ENCODE peak calls at places on chromosome X, in five cellular contexts. Y is GM23248; X is GM12892; F is activated naive CD4-positive, alpha-beta T cell treated with anti-CD3 and anti-CD28 coated beads, Interleukin-2, amount 50 U/mL, for 16 hours; S is stimulated activated CD4-positive, alpha-beta T cell treated with anti-CD3 and anti-CD28 coated beads, Interleukin-12 subunit alpha, Interleukin-12 subunit beta, amount 100 ng/mL, for 4 hours. M is an unnamed sample.

GRCh38 chrX:152177497-152178269 is 39.3 kb upstream of the MAGEA10 start:
- DNase-seq in Y (peak; percentile 0), F (no peak), S (no peak), X (no peak), M (no peak)

GRCh38 chrX:109911046-109911445 is 91.9 kb upstream of the TMEM164 start:
- DNase-seq in F (no peak), S (no peak), Y (peak; percentile 13), X (no peak), M (no peak)

GRCh38 chrX:48934581-48935331 is 15.9 kb upstream of the PIM2 start:
- DNase-seq in Y (no peak), S (no peak), F (no peak), X (no peak), M (no peak)

GRCh38 chrX:129649268-129650182 is 5.2 kb downstream of the APLN start:
- DNase-seq in F (no peak), S (no peak), X (no peak), Y (peak; percentile 80), M (peak; percentile 37)

GRCh38 chrX:15914486-15914885 is 59.9 kb upstream of the AP1S2 start:
- DNase-seq in X (no peak), Y (no peak), F (no peak), S (no peak), M (no peak)

GRCh38 chrX:135421537-135421931 is 210 bp upstream of the SMIM10L2A start:
- DNase-seq in Y (peak; percentile 41), X (peak; percentile 53), S (peak; percentile 88), F (peak; percentile 87), M (peak; percentile 78)

GRCh38 chrX:52363247-52363883 is 5.5 kb upstream of the XAGE2 start:
- DNase-seq in F (no peak), X (no peak), S (no peak), Y (peak; percentile 10), M (peak; percentile 10)

GRCh38 chrX:44785652-44786051 is 58.2 kb upstream of the DUSP21 start:
- DNase-seq in S (no peak), X (no peak), Y (peak; percentile 93), F (no peak), M (peak; percentile 28)

GRCh38 chrX:48611703-48612102 is 14.4 kb downstream of the WDR13 start:
- DNase-seq in Y (no peak), S (no peak), X (no peak), F (no peak), M (no peak)

GRCh38 chrX:136028383-136028984 is 43.2 kb downstream of the SLC9A6 start:
- DNase-seq in X (no peak), S (no peak), Y (peak; percentile 65), F (no peak), M (peak; percentile 39)

GRCh38 chrX:17656035-17656418 is 81.3 kb upstream of the SCML1 start:
- DNase-seq in F (no peak), X (no peak), S (peak; percentile 1), Y (peak; percentile 17), M (peak; percentile 39)